ENCODE peak calls at places on chromosomes 4 and X, in eight cellular contexts. T is substantia nigra, P is tibial artery, C is tibial nerve, Z is lung, O is left ventricle myocardium inferior, H is foreskin keratinocyte, L is endodermal cell. K is an unnamed sample.

GRCh38 chrX:49761481-49761880 is 65.7 kb upstream of the PAGE1 start:
- DNase-seq in T (no peak), P (no peak), C (no peak), Z (no peak), O (no peak), H (no peak), L (no peak), K (no peak)

GRCh38 chr4:174156239-174156826 is 127.1 kb downstream of the FBXO8 start:
- DNase-seq in T (no peak), P (no peak), C (no peak), Z (no peak), O (no peak), H (peak; percentile 29), L (no peak), K (no peak)

GRCh38 chrX:149453030-149453429 is 52.1 kb downstream of the IDS start:
- DNase-seq in T (no peak), P (no peak), C (no peak), Z (no peak), O (no peak), H (peak; percentile 27), L (no peak), K (no peak)

GRCh38 chrX:104330966-104331365 is 76.2 kb upstream of the ESX1 start:
- DNase-seq in T (no peak), P (no peak), C (no peak), Z (no peak), O (no peak), H (peak; percentile 60), L (no peak), K (no peak)

GRCh38 chr4:8688908-8689445 is 96.4 kb downstream of the CPZ start:
- DNase-seq in T (no peak), P (peak; percentile 7), C (no peak), Z (no peak), O (no peak), H (no peak), L (no peak), K (peak; percentile 59)

GRCh38 chrX:102840871-102841705 is 96.0 kb upstream of the RAB40AL start:
- DNase-seq in T (no peak), P (no peak), C (no peak), Z (no peak), O (no peak), H (peak; percentile 42), L (no peak), K (no peak)

GRCh38 chr4:105990933-105991332 is 95.7 kb downstream of the NPNT start:
- DNase-seq in T (peak; percentile 35), P (peak; percentile 62), C (peak; percentile 23), Z (peak; percentile 71), O (peak; percentile 85), H (peak; percentile 90), L (no peak), K (no peak)

GRCh38 chrX:133350751-133351150 is 64.5 kb downstream of the GPC4 start:
- DNase-seq in T (no peak), P (peak; percentile 52), C (peak; percentile 50), Z (peak; percentile 32), O (peak; percentile 14), H (no peak), L (no peak), K (no peak)

GRCh38 chr4:152709675-152710438 is 30.1 kb upstream of the TMEM154 start:
- DNase-seq in T (no peak), P (no peak), C (no peak), Z (no peak), O (no peak), H (peak; percentile 99), L (peak; percentile 92), K (peak; percentile 59)

GRCh38 chrX:41275661-41276609 is 58.0 kb upstream of the DDX3X start:
- DNase-seq in T (peak; percentile 13), P (peak; percentile 55), C (peak; percentile 22), Z (peak; percentile 58), O (peak; percentile 58), H (no peak), L (peak; percentile 89), K (peak; percentile 95)

GRCh38 chrX:132375941-132376340 is 112.9 kb downstream of the MBNL3 start:
- DNase-seq in T (no peak), P (no peak), C (no peak), Z (no peak), O (no peak), H (no peak), L (no peak), K (no peak)

GRCh38 chrX:153551135-153551534 is 33.7 kb downstream of the ATP2B3 start:
- DNase-seq in T (no peak), P (no peak), C (no peak), Z (no peak), O (no peak), H (no peak), L (no peak), K (no peak)

GRCh38 chr4:95304898-95305297 is 243.9 kb downstream of the UNC5C start:
- DNase-seq in T (no peak), P (no peak), C (no peak), Z (peak; percentile 30), O (no peak), H (peak; percentile 72), L (no peak), K (no peak)

GRCh38 chrX:22800360-22800759 is 199.4 kb upstream of the DDX53 start:
- DNase-seq in T (no peak), P (peak; percentile 40), C (peak; percentile 4), Z (no peak), O (peak; percentile 11), H (peak; percentile 81), L (no peak), K (peak; percentile 21)

GRCh38 chr4:84683065-84683464 is 100.1 kb downstream of the CDS1 start:
- DNase-seq in T (no peak), P (no peak), C (no peak), Z (no peak), O (no peak), H (no peak), L (no peak), K (no peak)

GRCh38 chr4:28360681-28361080 is 1500.0 kb downstream of the STIM2 start:
- DNase-seq in T (no peak), P (no peak), C (no peak), Z (no peak), O (no peak), H (no peak), L (no peak), K (no peak)

GRCh38 chrX:23003121-23003520 is 3.4 kb downstream of the DDX53 start:
- DNase-seq in T (no peak), P (no peak), C (no peak), Z (no peak), O (no peak), H (no peak), L (no peak), K (peak; percentile 49)

GRCh38 chrX:150848914-150849365 is 49.5 kb downstream of the CD99L2 start:
- DNase-seq in T (no peak), P (no peak), C (no peak), Z (peak; percentile 42), O (no peak), H (no peak), L (no peak), K (no peak)

GRCh38 chrX:44400588-44400987 is 57.1 kb upstream of the EFHC2 start:
- DNase-seq in T (no peak), P (no peak), C (no peak), Z (no peak), O (no peak), H (peak; percentile 93), L (no peak), K (peak; percentile 10)

GRCh38 chr4:82515705-82516104 is 46.1 kb downstream of the TMEM150C start:
- DNase-seq in T (peak; percentile 8), P (peak; percentile 36), C (peak; percentile 59), Z (no peak), O (peak; percentile 28), H (no peak), L (no peak), K (peak; percentile 53)

DNA sequence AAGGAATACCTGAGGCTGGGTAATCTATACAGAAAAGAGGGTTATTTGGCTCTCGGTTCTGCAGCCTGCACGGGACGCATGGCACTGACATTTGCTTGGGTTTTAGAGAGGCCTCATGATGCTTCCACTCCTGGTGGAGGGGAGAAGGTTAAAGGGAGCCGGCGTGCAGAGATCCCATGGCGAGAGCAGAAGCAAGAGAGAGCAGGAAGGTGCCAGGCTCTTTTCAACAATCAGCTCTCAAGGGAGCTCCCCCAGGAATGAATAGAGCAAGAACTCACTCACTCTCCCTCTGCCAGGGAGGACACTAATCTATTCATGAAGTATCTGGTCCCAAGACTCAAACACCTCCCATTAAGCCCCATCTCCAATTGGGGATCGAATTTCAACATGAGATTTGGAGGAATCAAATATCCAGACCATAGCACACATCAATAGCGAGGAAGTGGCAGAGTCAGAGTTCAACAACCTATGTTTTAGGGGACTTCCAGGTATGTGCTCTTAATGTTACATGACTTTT is 109.8 kb downstream of the SORBS2 start:
- DNase-seq in T (no peak), P (no peak), C (no peak), Z (no peak), O (no peak), H (no peak), L (no peak), K (no peak)
- H3K27ac ChIP-seq in T (no peak overlapping the region), P (peak overlapping the region; percentile 88), C (no peak overlapping the region), Z (no peak overlapping the region), O (peak overlapping the region; percentile 59), H (no peak overlapping the region), L (no peak overlapping the region), K (no peak overlapping the region)

GRCh38 chrX:68828740-68829593 is at the start of gene EFNB1:
- DNase-seq in T (peak; percentile 79), P (peak; percentile 92), C (peak; percentile 83), Z (peak; percentile 89), O (peak; percentile 90), H (peak; percentile 85), L (peak; percentile 93), K (peak; percentile 97)

GRCh38 chrX:68827256-68827655 is 1.6 kb upstream of the EFNB1 start:
- DNase-seq in T (no peak), P (no peak), C (no peak), Z (peak; percentile 9), O (no peak), H (no peak), L (no peak), K (peak; percentile 49)

GRCh38 chrX:68826113-68826980 is 2.5 kb upstream of the EFNB1 start:
- DNase-seq in T (no peak), P (no peak), C (no peak), Z (peak; percentile 26), O (no peak), H (no peak), L (no peak), K (peak; percentile 58)

GRCh38 chrX:68829594-68830485 is 1.0 kb downstream of the EFNB1 start:
- DNase-seq in T (no peak), P (no peak), C (no peak), Z (peak; percentile 29), O (peak; percentile 26), H (no peak), L (peak; percentile 60), K (peak; percentile 89)

GRCh38 chrX:68827848-68828562 is 816 bp upstream of the EFNB1 start:
- DNase-seq in T (peak; percentile 34), P (peak; percentile 80), C (peak; percentile 89), Z (peak; percentile 84), O (peak; percentile 82), H (peak; percentile 74), L (peak; percentile 95), K (peak; percentile 94)
- H3K27ac ChIP-seq in T (no peak overlapping the region), P (peak overlapping the region; percentile 70), C (peak overlapping the region; percentile 79), Z (peak overlapping the region; percentile 71), O (peak overlapping the region; percentile 89), H (peak overlapping the region; percentile 89), L (peak overlapping the region; percentile 44), K (no peak overlapping the region)

GRCh38 chr4:146179784-146180405 is 4.4 kb downstream of the LSM6 start:
- DNase-seq in T (no peak), P (no peak), C (no peak), Z (no peak), O (no peak), H (peak; percentile 29), L (peak; percentile 69), K (no peak)
- H3K27ac ChIP-seq in T (no peak overlapping the region), P (no peak overlapping the region), C (no peak overlapping the region), Z (no peak overlapping the region), O (no peak overlapping the region), H (no peak overlapping the region), L (no peak overlapping the region), K (no peak overlapping the region)

GRCh38 chr4:2745516-2745915 is 10.6 kb downstream of the TNIP2 start:
- DNase-seq in T (no peak), P (no peak), C (no peak), Z (no peak), O (no peak), H (no peak), L (no peak), K (peak; percentile 42)
- H3K27ac ChIP-seq in T (no peak overlapping the region), P (peak overlapping the region; percentile 13), C (peak overlapping the region; percentile 76), Z (peak overlapping the region; percentile 63), O (peak overlapping the region; percentile 58), H (peak overlapping the region; percentile 86), L (no peak overlapping the region), K (peak overlapping the region; percentile 38)

K was measured in osteoblast.